ENCODE peak calls at places on chromosome 2, in five cellular contexts. C is IMR-90, L is neuronal stem cell, U is mesendoderm, A is H9. I is an unnamed sample. For H3K79me1, the result is how much of the 10 kb centered on the place peaks cover.

GRCh38 chr2:179410552-179411356 is 146.1 kb upstream of the SESTD1 start:
- DNase-seq in C (peak), L (peak), U (peak), A (peak), I (peak)

GRCh38 chr2:96633641-96634040 is 4.5 kb downstream of the KANSL3 start:
- DNase-seq in C (no peak), L (no peak), U (no peak), A (no peak), I (peak)

GRCh38 chr2:51903728-51904127 is 871.8 kb upstream of the NRXN1 start:
- DNase-seq in C (no peak), L (no peak), U (no peak), A (no peak), I (no peak)

GRCh38 chr2:117832905-117833613 is 18.6 kb downstream of the DDX18 start:
- DNase-seq in C (peak), L (no peak), U (peak), A (peak), I (peak)

GRCh38 chr2:48417843-48418838 is 111.8 kb upstream of the STON1 start:
- DNase-seq in C (no peak), L (no peak), U (no peak), A (no peak), I (peak)

GRCh38 chr2:39469807-39470206 is 32.7 kb upstream of the MAP4K3 start:
- DNase-seq in C (peak), L (peak), U (peak), A (peak), I (peak)

GRCh38 chr2:74206180-74206688 is 7.8 kb downstream of the MTHFD2 start:
- DNase-seq in C (peak), L (no peak), U (peak), A (no peak), I (no peak)

GRCh38 chr2:149431337-149431736 is 101.0 kb downstream of the LYPD6 start:
- DNase-seq in C (peak), L (no peak), U (no peak), A (no peak), I (no peak)

GRCh38 chr2:226963528-226963927 is 127.7 kb downstream of the RHBDD1 start:
- DNase-seq in C (peak), L (no peak), U (peak), A (no peak), I (peak)

GRCh38 chr2:73156539-73157124 is 43.9 kb upstream of the RAB11FIP5 start:
- DNase-seq in C (peak), L (peak), U (peak), A (peak), I (peak)

GRCh38 chr2:66032376-66032775 is 402.5 kb upstream of the MEIS1 start:
- DNase-seq in C (no peak), L (no peak), U (peak), A (no peak), I (no peak)

GRCh38 chr2:128310094-128310716 is 8.5 kb downstream of the HS6ST1 start:
- DNase-seq in C (no peak), L (no peak), U (no peak), A (peak), I (no peak)
- H3K79me1 ChIP-seq in C (under half), L (under half), U (half or more), A (under half), I (under half)

DNA sequence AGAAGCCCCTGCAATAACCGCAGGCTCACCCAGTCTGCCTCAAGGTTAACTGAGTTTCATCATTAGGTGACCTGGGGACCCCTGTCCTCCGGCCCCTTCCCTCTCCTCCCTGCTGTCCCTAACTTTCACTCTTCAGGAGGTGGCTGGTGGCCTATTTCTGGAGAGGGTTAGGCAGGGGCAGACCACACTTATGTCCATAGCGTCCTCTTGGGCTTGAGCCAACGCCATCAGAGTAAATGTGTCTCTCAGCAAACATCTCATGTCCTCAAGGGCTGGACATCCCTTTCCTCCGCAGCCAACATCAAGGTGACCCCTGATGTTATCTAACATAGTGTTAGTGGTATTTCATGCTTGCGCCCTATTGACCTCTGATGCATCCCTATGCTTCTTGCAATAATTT is 114.8 kb downstream of the BCL11A start:
- DNase-seq in C (no peak), L (no peak), U (no peak), A (no peak), I (no peak)
- H3K9ac ChIP-seq in C (no peak), L (no peak), U (no peak), A (no peak), I (no peak)

GRCh38 chr2:239319261-239319661 is 81.6 kb downstream of the HDAC4 start:
- DNase-seq in C (peak), L (no peak), U (no peak), A (peak), I (no peak)

GRCh38 chr2:239318790-239319189 is 82.0 kb downstream of the HDAC4 start:
- DNase-seq in C (peak), L (no peak), U (no peak), A (peak), I (no peak)

GRCh38 chr2:239315308-239315707 is 85.5 kb downstream of the HDAC4 start:
- DNase-seq in C (no peak), L (no peak), U (no peak), A (peak), I (no peak)

GRCh38 chr2:239318091-239318725 is 82.6 kb downstream of the HDAC4 start:
- DNase-seq in C (no peak), L (no peak), U (no peak), A (peak), I (no peak)

GRCh38 chr2:239316562-239317465 is 84.0 kb downstream of the HDAC4 start:
- DNase-seq in C (peak), L (no peak), U (no peak), A (peak), I (no peak)
- H3K79me1 ChIP-seq in C (under half), L (under half), U (under half), A (under half), I (under half)

GRCh38 chr2:62489162-62489561 is 16.8 kb downstream of the TMEM17 start:
- DNase-seq in C (peak), L (no peak), U (no peak), A (no peak), I (no peak)
- H3K9ac ChIP-seq in C (no peak), L (no peak), U (no peak), A (no peak), I (no peak)

GRCh38 chr2:165407464-165407863 is 62.0 kb upstream of the CSRNP3 start:
- DNase-seq in C (no peak), L (no peak), U (no peak), A (no peak), I (no peak)
- H3K79me1 ChIP-seq in C (under half), L (under half), U (under half), A (under half), I (under half)

GRCh38 chr2:142981069-142981378 is 103.6 kb downstream of the KYNU start:
- DNase-seq in C (no peak), L (no peak), U (no peak), A (no peak), I (no peak)
- H3K9ac ChIP-seq in C (no peak), L (no peak), U (no peak), A (no peak), I (no peak)

GRCh38 chr2:238446371-238446770 is 19.6 kb downstream of the ASB1 start:
- DNase-seq in C (no peak), L (no peak), U (no peak), A (no peak), I (no peak)
- H3K79me1 ChIP-seq in C (under half), L (under half), U (under half), A (under half), I (under half)

DNA sequence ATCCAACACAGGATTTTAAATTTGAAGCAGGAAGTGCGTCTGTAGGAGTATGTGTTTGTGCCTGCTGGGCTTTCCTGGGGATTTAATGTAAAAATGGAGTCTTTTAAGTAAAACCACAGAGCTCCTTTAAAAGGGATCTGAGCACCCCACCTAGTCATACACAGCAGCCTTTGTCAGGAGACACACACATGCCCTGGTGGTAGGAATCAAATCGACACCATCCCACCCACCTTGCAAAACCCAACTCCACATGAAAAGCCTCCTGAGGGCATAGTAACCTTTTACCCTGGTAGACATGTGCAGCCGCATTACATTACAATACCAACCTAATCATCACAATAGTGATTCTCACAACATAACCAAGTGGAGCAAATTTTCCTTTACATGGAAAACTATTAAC is 29.0 kb downstream of the UXS1 start:
- DNase-seq in C (no peak), L (peak), U (peak), A (peak), I (peak)
- H3K9ac ChIP-seq in C (no peak), L (no peak), U (no peak), A (no peak), I (no peak)